ENCODE peak calls at places on chromosomes 11 and 22, in nine cellular contexts. Q, I, E, D, H, P, V, A and K are unnamed samples.

GRCh38 chr11:79066456-79067354 is 374.1 kb downstream of the TENM4 start:
- DNase-seq in V (no peak), D (no peak), H (no peak), A (no peak), E (peak; percentile 51), I (no peak), Q (no peak), P (no peak), K (no peak)

GRCh38 chr11:32391965-32392553 is 43.3 kb downstream of the WT1 start:
- DNase-seq in E (no peak), I (no peak), P (no peak), Q (no peak), V (peak; percentile 30), H (peak; percentile 42), D (no peak), A (peak; percentile 82), K (no peak)

GRCh38 chr11:132559371-132560036 is 972.8 kb downstream of the OPCML start:
- DNase-seq in I (no peak), D (no peak), P (no peak), V (no peak), H (no peak), Q (no peak), A (no peak), E (no peak), K (no peak)

GRCh38 chr11:69309800-69310280 is 15.9 kb downstream of the MYEOV start:
- DNase-seq in P (no peak), D (no peak), H (peak; percentile 70), Q (no peak), E (no peak), V (no peak), I (no peak), A (peak; percentile 41), K (peak; percentile 24)

GRCh38 chr11:34055218-34056000 is 3.9 kb downstream of the CAPRIN1 start:
- DNase-seq in A (no peak), H (no peak), Q (no peak), I (no peak), D (no peak), E (no peak), V (no peak), P (no peak), K (no peak)

GRCh38 chr11:12410006-12410728 is 32.8 kb downstream of the PARVA start:
- DNase-seq in E (peak; percentile 15), A (peak; percentile 70), H (peak; percentile 63), D (no peak), P (no peak), I (no peak), V (no peak), Q (no peak), K (no peak)

GRCh38 chr11:4704054-4704789 is at the start of gene MMP26:
- DNase-seq in I (no peak), Q (no peak), P (no peak), D (no peak), V (no peak), H (no peak), E (no peak), A (no peak), K (no peak)

GRCh38 chr22:31343235-31344191 is 2.6 kb downstream of the PATZ1 start:
- DNase-seq in E (peak; percentile 69), Q (peak; percentile 72), I (peak; percentile 76), H (no peak), D (peak; percentile 23), P (peak; percentile 47), A (peak; percentile 22), V (no peak), K (no peak)

GRCh38 chr11:1293619-1294015 is 15.8 kb downstream of the TOLLIP start:
- DNase-seq in Q (peak; percentile 70), A (no peak), H (no peak), E (no peak), V (no peak), P (no peak), D (peak; percentile 15), I (peak; percentile 81), K (peak; percentile 53)

DNA sequence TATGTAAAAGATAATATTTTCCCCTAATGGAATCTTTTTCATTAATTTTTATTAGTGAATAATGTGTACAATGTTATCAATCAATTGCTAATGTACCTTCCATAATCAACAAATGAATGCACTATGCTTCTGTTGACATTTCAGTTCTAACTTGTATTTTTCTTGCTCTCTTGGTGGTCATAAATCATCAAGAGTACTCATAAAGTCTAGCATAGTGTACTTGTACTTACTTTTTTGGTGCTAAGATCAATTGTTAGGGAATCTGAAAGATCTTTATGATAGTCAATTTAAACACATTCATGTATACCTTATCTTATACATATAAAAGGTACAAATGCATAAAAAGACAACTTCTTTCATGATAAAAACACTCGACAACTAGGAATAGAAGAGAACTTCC is 10.5 kb downstream of the ENTHD1 start:
- DNase-seq in A (no peak), D (no peak), E (no peak), I (no peak), V (no peak), P (no peak), Q (no peak), H (no peak), K (no peak)
- TF ChIP-seq CTCF in A (no peak), D (no peak), E (no peak), I (no peak), V (no peak), P (no peak), Q (no peak), H (no peak), K (no peak)

DNA sequence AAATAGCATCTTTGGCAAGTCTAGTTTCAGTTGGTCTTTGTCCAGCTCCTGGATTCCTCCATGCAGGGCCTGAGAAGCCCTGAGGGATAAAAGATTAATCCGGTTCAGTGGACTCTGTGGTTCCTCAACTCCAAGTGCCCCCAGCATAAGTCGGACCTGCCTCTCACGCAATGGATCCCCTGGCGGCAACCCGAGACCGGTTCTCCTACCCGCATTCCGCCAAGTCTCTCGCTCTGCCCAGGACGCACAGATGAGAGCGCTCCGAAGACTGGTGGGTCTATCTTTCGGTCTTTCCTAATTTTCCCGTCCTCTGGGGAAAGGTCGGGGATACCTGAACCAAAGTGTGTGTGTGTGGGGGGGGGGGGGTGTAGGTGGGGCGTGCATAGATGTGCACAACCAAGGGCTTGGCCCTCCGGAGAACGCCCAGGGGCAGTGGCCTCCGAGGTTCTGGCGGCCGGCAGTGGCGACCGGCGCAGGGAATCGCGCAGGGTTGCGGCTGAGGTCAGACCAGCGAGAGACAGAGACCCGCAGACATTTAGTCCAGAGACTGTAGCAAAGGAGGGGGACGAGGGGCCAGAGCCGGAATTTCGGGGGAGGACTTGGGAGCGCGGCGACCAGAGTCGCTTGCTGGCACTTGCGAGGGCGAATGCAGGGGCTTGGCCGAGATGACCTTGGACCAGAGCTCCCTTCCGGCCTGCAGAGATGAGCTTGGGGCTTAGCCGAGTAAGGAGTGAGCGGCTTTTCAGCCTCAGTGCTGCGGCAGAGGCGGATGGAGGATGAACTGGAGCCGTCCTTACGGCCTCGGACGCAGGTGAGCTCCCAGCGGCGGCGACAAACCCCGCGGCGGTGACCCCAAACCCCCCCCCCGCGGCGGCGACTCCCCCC is 712 bp upstream of the SLC2A11 start:
- DNase-seq in Q (peak; percentile 66), H (peak; percentile 29), V (no peak), P (peak; percentile 71), D (no peak), I (peak; percentile 88), A (peak; percentile 31), E (peak; percentile 63), K (no peak)
- TF ChIP-seq CTCF in Q (no peak), H (no peak), V (peak; percentile 36), P (no peak), D (no peak), I (no peak), A (no peak), E (no peak), K (no peak)

GRCh38 chr11:65593518-65594414 is 1.8 kb downstream of the KCNK7 start:
- DNase-seq in P (peak; percentile 70), A (peak; percentile 28), E (peak; percentile 55), D (no peak), I (no peak), Q (no peak), V (no peak), H (no peak), K (no peak)

GRCh38 chr11:65589444-65590239 is 6.0 kb downstream of the KCNK7 start:
- DNase-seq in P (peak; percentile 79), Q (no peak), A (no peak), V (no peak), D (no peak), E (no peak), H (no peak), I (peak; percentile 85), K (no peak)

GRCh38 chr11:65590240-65590738 is 5.3 kb downstream of the KCNK7 start:
- DNase-seq in Q (peak; percentile 50), I (no peak), H (no peak), A (peak; percentile 57), V (peak; percentile 57), P (no peak), D (no peak), E (no peak), K (no peak)

GRCh38 chr11:65592840-65593517 is 2.6 kb downstream of the KCNK7 start:
- DNase-seq in Q (no peak), H (no peak), A (no peak), D (no peak), E (no peak), P (no peak), I (no peak), V (no peak), K (no peak)

DNA sequence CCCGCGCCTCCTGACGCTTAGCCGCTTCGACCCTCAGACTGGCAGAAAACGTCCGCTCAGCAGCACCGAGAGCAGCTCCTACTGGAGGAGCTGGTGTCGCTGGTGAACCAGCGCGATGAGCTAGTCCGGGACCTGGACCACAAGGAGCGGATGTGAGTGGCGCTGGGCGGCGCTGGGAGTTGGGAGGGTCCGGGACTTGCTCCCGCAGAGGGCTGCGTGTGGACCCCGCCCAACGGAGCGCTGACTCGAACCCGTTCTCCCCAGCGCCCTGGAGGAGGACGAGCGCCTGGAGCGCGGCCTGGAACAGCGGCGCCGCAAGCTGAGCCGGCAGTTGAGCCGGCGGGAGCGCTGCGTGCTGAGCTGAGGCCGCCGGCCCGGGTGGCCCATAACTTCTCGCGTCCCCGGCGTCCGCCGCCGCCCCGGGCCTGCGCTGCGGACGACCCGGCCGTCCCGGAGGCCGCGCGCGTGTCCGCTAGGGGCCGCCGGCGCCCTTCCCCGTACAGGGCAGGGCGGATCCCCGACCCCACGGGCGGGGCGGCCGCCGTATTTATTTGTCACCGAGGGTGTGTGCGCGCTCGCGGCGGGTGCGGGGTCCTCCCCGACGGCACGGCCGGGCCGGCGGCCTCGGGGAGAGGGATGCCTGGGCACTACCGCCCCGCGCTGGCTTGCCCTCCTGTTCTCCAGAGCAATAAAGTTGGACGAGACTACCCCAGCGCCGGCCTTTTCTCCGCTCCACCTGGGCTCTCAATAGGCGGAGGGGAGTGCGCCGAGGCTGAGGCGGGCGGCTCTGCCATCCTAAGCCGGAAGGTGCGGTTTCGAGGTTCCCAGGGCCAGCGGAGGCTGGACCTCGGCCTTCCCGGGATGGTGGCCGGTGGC is 3.4 kb downstream of the KCNK7 start:
- DNase-seq in P (no peak), A (peak; percentile 53), I (peak; percentile 85), V (no peak), D (peak; percentile 63), Q (peak; percentile 77), H (peak; percentile 69), E (peak; percentile 69), K (no peak)
- TF ChIP-seq CTCF in P (no peak), A (no peak), I (peak; percentile 16), V (peak; percentile 1), D (no peak), Q (peak; percentile 45), H (no peak), E (no peak), K (no peak)

DNA sequence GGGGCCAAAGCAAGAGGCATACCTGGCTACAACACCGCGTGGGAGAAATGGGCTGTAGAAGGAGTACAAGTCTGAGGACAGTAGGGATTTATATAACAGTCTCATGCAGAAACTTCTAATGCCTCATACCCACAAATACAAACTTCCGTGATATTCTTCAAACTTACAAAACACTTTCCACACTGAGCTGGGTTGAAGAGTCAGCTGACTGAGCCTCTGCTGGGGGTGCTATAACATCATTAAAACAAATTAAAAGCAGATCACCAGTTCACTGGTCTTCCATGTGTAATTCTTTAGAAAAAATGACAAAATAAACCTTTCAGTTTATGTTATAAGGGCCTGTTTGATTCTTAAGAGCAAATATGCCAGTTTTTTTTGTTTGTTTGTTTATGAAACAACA is 92.0 kb downstream of the MUC15 start:
- DNase-seq in H (peak; percentile 11), I (no peak), D (no peak), P (no peak), V (no peak), Q (no peak), E (no peak), A (no peak), K (no peak)
- TF ChIP-seq CTCF in H (no peak), I (no peak), D (no peak), P (no peak), V (no peak), Q (no peak), E (no peak), A (no peak), K (no peak)